ENCODE peak calls at places on chromosome 17, in four cellular contexts. Y, R, S and U are unnamed samples.
A peak's percentile ranks its signal among the peaks of the same experiment; 100 is the strongest.

GRCh38 chr17:29155966-29156338 is 24.2 kb downstream of the MYO18A start:
- DNase-seq in R (no peak), Y (no peak), S (peak; percentile 62), U (no peak)

GRCh38 chr17:5785343-5785742 is 201.0 kb upstream of the NLRP1 start:
- DNase-seq in Y (no peak), S (no peak), R (peak; percentile 61), U (no peak)

GRCh38 chr17:9568004-9568403 is 7.6 kb downstream of the STX8 start:
- DNase-seq in Y (no peak), S (no peak), R (no peak), U (no peak)

GRCh38 chr17:18002171-18002570 is 29.5 kb downstream of the DRC3 start:
- DNase-seq in R (peak; percentile 7), S (no peak), Y (no peak), U (no peak)

GRCh38 chr17:36755586-36755985 is 154.2 kb downstream of the MRM1 start:
- DNase-seq in Y (no peak), R (peak; percentile 20), S (no peak), U (no peak)

GRCh38 chr17:17414316-17414937 is 62.4 kb upstream of the MED9 start:
- DNase-seq in S (no peak), Y (no peak), R (no peak), U (no peak)

GRCh38 chr17:62723842-62724241 is 84.3 kb downstream of the MARCHF10 start:
- DNase-seq in R (no peak), S (no peak), Y (no peak), U (no peak)

GRCh38 chr17:47738178-47738577 is 5.1 kb downstream of the TBX21 start:
- DNase-seq in S (no peak), R (no peak), Y (no peak), U (no peak)

GRCh38 chr17:57925361-57925990 is 29.7 kb downstream of the CUEDC1 start:
- DNase-seq in S (no peak), Y (no peak), R (no peak), U (no peak)

GRCh38 chr17:75632428-75632827 is 806 bp upstream of the SMIM5 start:
- DNase-seq in Y (no peak), R (no peak), S (peak; percentile 37), U (no peak)

GRCh38 chr17:29048440-29049360 is 5.8 kb downstream of the PIPOX start:
- DNase-seq in S (no peak), R (no peak), Y (no peak), U (no peak)

GRCh38 chr17:13140750-13141149 is 122.9 kb upstream of the ELAC2 start:
- DNase-seq in R (no peak), S (no peak), Y (no peak), U (no peak)

GRCh38 chr17:40310882-40311391 is 2.0 kb downstream of the RARA start:
- DNase-seq in S (peak; percentile 79), Y (no peak), R (no peak), U (peak; percentile 61)

GRCh38 chr17:50033316-50033715 is 22.6 kb upstream of the ITGA3 start:
- DNase-seq in R (no peak), S (no peak), Y (no peak), U (no peak)

GRCh38 chr17:44066204-44066930 is at the start of gene LSM12:
- DNase-seq in S (peak; percentile 97), R (peak; percentile 74), Y (peak; percentile 68), U (peak; percentile 90)
- H3K4me3 ChIP-seq in S (peak within 1 kb of the TSS; percentile 89), R (peak within 1 kb of the TSS; percentile 72), Y (peak within 1 kb of the TSS; percentile 71), U (peak within 1 kb of the TSS; percentile 81)

GRCh38 chr17:2259769-2260536 is 43.6 kb downstream of the SMG6 start:
- DNase-seq in S (no peak), Y (no peak), R (no peak), U (no peak)
- H3K4me3 ChIP-seq in S (no peak overlapping the region), Y (no peak overlapping the region), R (no peak overlapping the region), U (no peak overlapping the region)

GRCh38 chr17:63961355-63962207 is 11.1 kb downstream of the SCN4A start:
- DNase-seq in S (peak; percentile 93), R (peak; percentile 59), Y (no peak), U (peak; percentile 56)
- H3K4me3 ChIP-seq in S (peak overlapping the region; percentile 12), R (peak overlapping the region; percentile 22), Y (no peak overlapping the region), U (peak overlapping the region; percentile 49)

GRCh38 chr17:19876524-19877161 is 8.9 kb upstream of the ULK2 start:
- DNase-seq in Y (no peak), S (peak; percentile 86), R (no peak), U (peak; percentile 64)
- H3K4me3 ChIP-seq in Y (no peak overlapping the region), S (no peak overlapping the region), R (no peak overlapping the region), U (no peak overlapping the region)

DNA sequence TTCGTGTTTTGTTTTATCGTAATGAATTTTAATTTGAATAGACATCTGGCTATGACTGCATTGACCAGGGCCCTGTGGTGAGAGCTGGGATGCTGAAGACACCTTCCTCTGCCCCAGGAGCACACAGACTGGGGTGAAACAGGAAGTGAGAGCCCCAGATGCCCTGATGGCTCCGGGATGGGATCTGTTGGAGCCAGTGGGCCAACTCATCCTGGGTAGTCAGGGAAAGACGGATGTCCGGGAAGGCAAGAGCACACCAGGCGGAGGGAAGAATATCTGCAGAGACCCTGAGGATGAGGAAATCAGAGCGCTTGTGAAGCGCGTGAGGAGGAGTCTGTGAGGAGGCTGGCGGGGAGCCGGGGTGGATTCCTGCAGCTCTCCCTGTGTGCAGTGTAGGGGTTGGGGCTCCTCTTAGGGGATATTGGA is 71.5 kb upstream of the LGALS9 start:
- DNase-seq in S (peak; percentile 85), Y (peak; percentile 57), R (no peak), U (no peak)
- H3K4me3 ChIP-seq in S (peak overlapping the region; percentile 6), Y (peak overlapping the region; percentile 41), R (no peak overlapping the region), U (peak overlapping the region; percentile 54)

DNA sequence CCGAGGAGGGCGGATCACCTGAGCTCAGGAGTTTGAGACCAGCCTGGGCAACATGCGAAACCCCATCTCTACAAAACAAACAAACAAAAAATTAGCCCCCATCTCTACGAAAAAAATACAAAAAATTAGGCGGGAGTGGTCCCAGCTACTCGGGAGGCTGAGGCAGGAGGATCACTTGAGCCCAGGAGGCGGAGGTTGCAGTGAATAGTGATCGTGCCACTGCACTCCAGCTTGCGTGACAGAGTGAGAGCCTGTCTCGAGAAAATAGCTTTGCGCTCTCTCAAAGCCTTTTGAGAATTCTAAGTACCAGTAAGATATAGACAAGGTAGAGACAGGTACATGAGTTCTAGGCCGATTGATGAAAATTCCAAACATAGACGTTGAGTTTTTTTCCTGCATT is 2.0 kb downstream of the SOCS7 start:
- DNase-seq in Y (no peak), R (no peak), S (no peak), U (no peak)
- H3K4me3 ChIP-seq in Y (peak overlapping the region; percentile 71), R (no peak overlapping the region), S (peak overlapping the region; percentile 88), U (peak overlapping the region; percentile 92)

GRCh38 chr17:8173056-8173870 is 2.9 kb downstream of the TMEM107 start:
- DNase-seq in S (peak; percentile 71), R (peak; percentile 98), Y (peak; percentile 96), U (peak; percentile 67)
- H3K4me3 ChIP-seq in S (peak overlapping the region; percentile 63), R (peak overlapping the region; percentile 42), Y (peak overlapping the region; percentile 60), U (peak overlapping the region; percentile 64)

GRCh38 chr17:39240631-39241030 is 14.9 kb upstream of the STAC2 start:
- DNase-seq in Y (no peak), R (no peak), S (no peak), U (no peak)

GRCh38 chr17:39244016-39244599 is 18.4 kb upstream of the STAC2 start:
- DNase-seq in S (no peak), Y (no peak), R (no peak), U (no peak)

GRCh38 chr17:39243155-39243554 is 17.4 kb upstream of the STAC2 start:
- DNase-seq in R (no peak), Y (no peak), S (no peak), U (no peak)

GRCh38 chr17:39246274-39246673 is 20.5 kb upstream of the STAC2 start:
- DNase-seq in Y (no peak), R (no peak), S (no peak), U (no peak)

GRCh38 chr17:39244600-39245570 is 19.1 kb upstream of the STAC2 start:
- DNase-seq in S (peak; percentile 90), R (peak; percentile 76), Y (peak; percentile 54), U (peak; percentile 77)
- H3K4me3 ChIP-seq in S (no peak overlapping the region), R (no peak overlapping the region), Y (no peak overlapping the region), U (no peak overlapping the region)

DNA sequence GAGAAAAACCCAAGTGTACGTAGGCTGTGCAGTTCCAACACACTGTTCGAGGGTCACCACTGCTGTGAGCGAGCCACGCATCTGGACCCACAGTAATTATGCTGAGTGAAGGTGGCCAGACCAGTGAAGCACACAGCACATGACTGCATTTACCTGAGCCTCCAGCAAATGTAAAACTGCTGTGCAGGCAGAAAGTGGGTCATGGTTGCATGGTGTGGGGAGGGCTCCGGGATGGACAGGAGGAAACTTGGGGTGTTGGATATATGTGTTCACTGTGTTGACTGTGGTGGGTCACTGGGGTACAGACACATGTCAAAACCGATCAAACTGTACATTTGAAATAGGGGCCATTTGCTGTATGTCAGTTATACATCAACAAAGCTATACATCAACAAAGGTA is 78.7 kb upstream of the METRNL start:
- DNase-seq in R (no peak), Y (no peak), S (no peak), U (no peak)
- H3K4me3 ChIP-seq in R (no peak overlapping the region), Y (no peak overlapping the region), S (no peak overlapping the region), U (no peak overlapping the region)

DNA sequence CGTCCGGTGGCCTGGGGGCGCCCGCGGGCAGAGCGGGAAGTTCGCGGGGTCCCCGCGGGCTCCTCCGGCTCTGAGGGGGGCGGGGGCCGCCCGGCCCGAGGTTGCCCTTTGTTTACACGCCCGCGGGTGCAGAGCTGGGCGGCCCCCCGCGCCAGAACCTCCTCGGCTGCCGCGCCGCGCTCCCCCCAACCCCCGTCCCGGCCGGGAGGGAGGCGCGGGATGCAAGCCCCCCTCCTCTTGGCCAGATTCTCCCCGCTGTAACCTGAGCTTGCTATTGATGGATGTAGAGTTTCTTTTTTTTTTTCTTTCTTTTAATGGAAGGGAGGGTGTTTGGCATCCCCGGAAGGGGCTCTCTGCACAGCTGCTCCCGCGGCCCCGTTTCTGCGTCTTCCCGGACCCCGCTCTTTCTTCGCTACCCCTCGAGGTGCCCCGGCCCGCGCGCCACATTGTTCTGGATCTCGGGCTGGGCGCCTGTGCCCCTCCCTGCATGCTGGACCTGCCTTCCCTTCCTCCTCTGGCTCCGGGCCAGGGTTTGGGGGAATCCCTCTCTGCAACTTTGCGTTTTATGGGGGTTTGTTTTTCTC is 648 bp downstream of the CBX2 start:
- DNase-seq in R (no peak), S (peak; percentile 77), Y (no peak), U (no peak)
- H3K4me3 ChIP-seq in R (peak overlapping the region; percentile 57), S (peak overlapping the region; percentile 87), Y (peak overlapping the region; percentile 69), U (peak overlapping the region; percentile 91)